ENCODE peak calls at places on chromosomes 11 and 22, in eight cellular contexts. J is NCI-H1092, Y is GM13977, M is activated T-cell treated with anti-CD3 and anti-CD28 coated beads for 1 hour, Q is anterior cingulate cortex, E is GOT3, B is posterior cingulate gyrus, P is iPS DF 6.9. X is an unnamed sample.

GRCh38 chr22:37961062-37961461 is 7.6 kb downstream of the POLR2F start:
- DNase-seq in E (no peak), Y (no peak), M (no peak), B (no peak), Q (no peak), J (no peak), P (no peak), X (no peak)

GRCh38 chr11:58061813-58062212 is 31.1 kb downstream of the OR6Q1 start:
- DNase-seq in P (no peak), Y (no peak), J (no peak), B (no peak), M (no peak), E (no peak), Q (no peak), X (peak; percentile 56)

GRCh38 chr11:121119444-121119843 is 18.4 kb downstream of the TECTA start:
- DNase-seq in M (no peak), Y (no peak), E (no peak), Q (no peak), J (no peak), B (no peak), P (no peak), X (no peak)

GRCh38 chr22:23182289-23183106 is 2.2 kb downstream of the BCR start:
- DNase-seq in B (no peak), M (no peak), Y (peak; percentile 49), Q (no peak), P (no peak), E (no peak), J (peak; percentile 20), X (peak; percentile 48)

GRCh38 chr11:102869354-102869753 is 5.4 kb downstream of the MMP12 start:
- DNase-seq in Q (no peak), E (no peak), B (no peak), P (no peak), M (no peak), Y (no peak), J (no peak), X (no peak)

GRCh38 chr22:35524966-35525686 is 15.5 kb upstream of the RASD2 start:
- DNase-seq in P (no peak), J (peak; percentile 91), M (no peak), E (no peak), Y (no peak), B (peak; percentile 68), Q (peak; percentile 18), X (no peak)

GRCh38 chr11:34916810-34917780 is 677 bp downstream of the PDHX start:
- DNase-seq in B (no peak), Q (no peak), Y (peak; percentile 10), M (no peak), P (no peak), E (no peak), J (no peak), X (peak; percentile 12)

GRCh38 chr11:11552688-11553087 is 69.1 kb downstream of the GALNT18 start:
- DNase-seq in P (no peak), Q (no peak), J (no peak), B (no peak), E (no peak), Y (no peak), M (no peak), X (no peak)

GRCh38 chr11:123590296-123590912 is 64.0 kb downstream of the SCN3B start:
- DNase-seq in E (peak; percentile 5), B (no peak), P (no peak), M (no peak), Y (no peak), J (no peak), Q (no peak), X (peak; percentile 83)

GRCh38 chr11:57762235-57762866 is 749 bp downstream of the CTNND1 start:
- DNase-seq in B (no peak), P (no peak), Q (no peak), Y (no peak), M (no peak), J (no peak), E (no peak), X (no peak)

GRCh38 chr11:116217006-116217405 is 555.8 kb downstream of the BUD13 start:
- DNase-seq in B (no peak), Q (no peak), Y (no peak), E (no peak), P (no peak), M (no peak), J (peak; percentile 55), X (peak; percentile 77)

GRCh38 chr22:30398685-30399680 is 2.2 kb downstream of the SEC14L2 start:
- DNase-seq in Y (no peak), B (no peak), Q (no peak), M (no peak), P (no peak), E (no peak), J (no peak), X (no peak)

GRCh38 chr11:114209343-114209742 is 86.9 kb upstream of the NNMT start:
- DNase-seq in Y (no peak), E (no peak), B (no peak), P (no peak), Q (no peak), M (no peak), J (no peak), X (no peak)

GRCh38 chr11:47161134-47161854 is 15.4 kb downstream of the ARFGAP2 start:
- DNase-seq in E (no peak), J (peak; percentile 55), M (peak; percentile 46), P (peak; percentile 89), Q (peak; percentile 48), B (no peak), Y (peak; percentile 88), X (peak; percentile 85)

GRCh38 chr11:111573821-111574249 is 28.4 kb upstream of the SIK2 start:
- DNase-seq in J (no peak), E (no peak), M (no peak), Y (no peak), P (no peak), B (no peak), Q (no peak), X (no peak)

GRCh38 chr22:31489632-31490495 is at the start of gene EIF4ENIF1:
- DNase-seq in J (peak; percentile 73), P (peak; percentile 27), Q (peak; percentile 83), Y (peak; percentile 94), E (peak; percentile 53), B (peak; percentile 86), M (peak; percentile 79), X (peak; percentile 95)

GRCh38 chr11:80365315-80365714 is 924.5 kb upstream of the TENM4 start:
- DNase-seq in E (no peak), J (no peak), P (no peak), Y (no peak), Q (no peak), M (no peak), B (no peak), X (peak; percentile 3)

GRCh38 chr11:32775908-32776307 is 18.6 kb downstream of the CCDC73 start:
- DNase-seq in Y (peak; percentile 16), Q (no peak), J (no peak), M (no peak), P (no peak), E (no peak), B (no peak), X (no peak)

GRCh38 chr11:2382927-2383822 is 6.1 kb downstream of the CD81 start:
- DNase-seq in M (no peak), E (no peak), B (no peak), J (no peak), Y (no peak), Q (no peak), P (no peak), X (no peak)

GRCh38 chr11:2301631-2302272 is at the start of the genes C11orf21 and TSPAN32:
- DNase-seq in Y (peak; percentile 75), J (no peak), Q (no peak), M (no peak), P (no peak), B (no peak), E (no peak), X (peak; percentile 76)

GRCh38 chr22:32794449-32795213 is 6.9 kb upstream of the TIMP3 start:
- DNase-seq in J (no peak), Q (peak; percentile 46), P (no peak), Y (no peak), B (no peak), M (no peak), E (no peak), X (no peak)

GRCh38 chr11:20088368-20089260 is 71.7 kb downstream of the DBX1 start:
- DNase-seq in J (no peak), Q (no peak), E (no peak), Y (no peak), P (no peak), M (no peak), B (no peak), X (peak; percentile 63)

GRCh38 chr22:20531404-20532181 is 24.2 kb downstream of the MED15 start:
- DNase-seq in B (peak; percentile 61), Y (no peak), Q (peak; percentile 62), E (no peak), P (no peak), J (peak; percentile 6), M (no peak), X (peak; percentile 92)

GRCh38 chr11:34647131-34647530 is 26.2 kb downstream of the EHF start:
- DNase-seq in B (no peak), E (no peak), M (no peak), Q (no peak), P (no peak), J (no peak), Y (no peak), X (no peak)

GRCh38 chr11:85941380-85941973 is 86.3 kb downstream of the CCDC83 start:
- DNase-seq in Y (peak; percentile 59), E (no peak), B (no peak), Q (peak; percentile 28), M (no peak), P (peak; percentile 18), J (no peak), X (peak; percentile 72)

GRCh38 chr22:37714634-37715033 is 17.8 kb downstream of the TRIOBP start:
- DNase-seq in B (no peak), Y (no peak), Q (no peak), P (no peak), J (no peak), M (no peak), E (no peak), X (no peak)

GRCh38 chr11:25981998-25982397 is 349.9 kb upstream of the ANO3 start:
- DNase-seq in P (peak; percentile 33), Y (peak; percentile 10), Q (no peak), M (no peak), B (no peak), J (no peak), E (no peak), X (peak; percentile 43)

GRCh38 chr11:117443269-117444186 is 115.9 kb downstream of the CEP164 start:
- DNase-seq in B (peak; percentile 58), J (peak; percentile 46), Y (peak; percentile 63), P (peak; percentile 43), Q (peak; percentile 55), E (no peak), M (no peak), X (peak; percentile 75)

GRCh38 chr11:116603783-116604323 is 168.9 kb downstream of the BUD13 start:
- DNase-seq in J (no peak), M (no peak), B (no peak), P (no peak), E (no peak), Q (no peak), Y (no peak), X (no peak)

GRCh38 chr11:120336641-120337132 is 474 bp downstream of the ARHGEF12 start:
- DNase-seq in Q (no peak), P (no peak), M (no peak), E (no peak), J (peak; percentile 18), B (no peak), Y (no peak), X (no peak)

GRCh38 chr11:18608373-18608772 is 8.8 kb downstream of the MISFA start:
- DNase-seq in P (no peak), E (no peak), M (no peak), B (no peak), Q (no peak), J (no peak), Y (no peak), X (no peak)

GRCh38 chr11:113681711-113682410 is 24.2 kb downstream of the TMPRSS5 start:
- DNase-seq in P (no peak), E (no peak), Q (no peak), Y (no peak), J (no peak), M (no peak), B (no peak), X (peak; percentile 57)

GRCh38 chr11:86696004-86696403 is 23.6 kb upstream of the ME3 start:
- DNase-seq in Q (no peak), M (no peak), P (no peak), Y (no peak), E (no peak), J (no peak), B (no peak), X (peak; percentile 90)

GRCh38 chr11:130070829-130071205 is 1.1 kb downstream of the APLP2 start:
- DNase-seq in Q (peak; percentile 34), E (no peak), P (no peak), Y (no peak), M (no peak), B (no peak), J (no peak), X (peak; percentile 61)